ENCODE peak calls at places on chromosomes 4 and X, in four cellular contexts. One of them, this sample, is unnamed.

GRCh38 chrX:131366387-131366786 is 77.3 kb upstream of the IGSF1 start:
- DNase-seq in lung microvascular endothelial cell: no peak
- DNase-seq in H1: no peak
- DNase-seq in Calu3: no peak
- DNase-seq in this sample: no peak

GRCh38 chrX:31656013-31656412 is 584.2 kb upstream of the FTHL17 start:
- DNase-seq in lung microvascular endothelial cell: peak; percentile 4
- DNase-seq in H1: no peak
- DNase-seq in Calu3: no peak
- DNase-seq in this sample: no peak

GRCh38 chr4:32133141-32133540 is 1413.0 kb downstream of the PCDH7 start:
- DNase-seq in lung microvascular endothelial cell: no peak
- DNase-seq in H1: no peak
- DNase-seq in Calu3: no peak
- DNase-seq in this sample: no peak

GRCh38 chr4:82372874-82373815 is 646 bp downstream of the HNRNPD start:
- DNase-seq in lung microvascular endothelial cell: peak; percentile 74
- DNase-seq in H1: peak; percentile 65
- DNase-seq in Calu3: peak; percentile 85
- DNase-seq in this sample: peak; percentile 92

GRCh38 chrX:100381613-100382012 is 28.5 kb downstream of the PCDH19 start:
- DNase-seq in lung microvascular endothelial cell: no peak
- DNase-seq in H1: no peak
- DNase-seq in Calu3: no peak
- DNase-seq in this sample: no peak

GRCh38 chr4:74975082-74975481 is 42.2 kb downstream of the PARM1 start:
- DNase-seq in lung microvascular endothelial cell: no peak
- DNase-seq in H1: no peak
- DNase-seq in Calu3: no peak
- DNase-seq in this sample: no peak

GRCh38 chrX:44997282-44997813 is 124.4 kb downstream of the KDM6A start:
- DNase-seq in lung microvascular endothelial cell: no peak
- DNase-seq in H1: no peak
- DNase-seq in Calu3: no peak
- DNase-seq in this sample: no peak

GRCh38 chr4:151862766-151863165 is 102.0 kb upstream of the GATB start:
- DNase-seq in lung microvascular endothelial cell: no peak
- DNase-seq in H1: no peak
- DNase-seq in Calu3: no peak
- DNase-seq in this sample: no peak

GRCh38 chr4:21410372-21410771 is 538.2 kb downstream of the KCNIP4 start:
- DNase-seq in lung microvascular endothelial cell: no peak
- DNase-seq in H1: no peak
- DNase-seq in Calu3: no peak
- DNase-seq in this sample: no peak

GRCh38 chr4:77578145-77578544 is 27.5 kb upstream of the CXCL13 start:
- DNase-seq in lung microvascular endothelial cell: no peak
- DNase-seq in H1: no peak
- DNase-seq in Calu3: no peak
- DNase-seq in this sample: no peak

GRCh38 chrX:53308836-53309235 is 27.5 kb upstream of the IQSEC2 start:
- DNase-seq in lung microvascular endothelial cell: no peak
- DNase-seq in H1: no peak
- DNase-seq in Calu3: no peak
- DNase-seq in this sample: no peak

GRCh38 chr4:122855491-122855890 is 28.9 kb downstream of the FGF2 start:
- DNase-seq in lung microvascular endothelial cell: peak; percentile 62
- DNase-seq in H1: no peak
- DNase-seq in Calu3: no peak
- DNase-seq in this sample: no peak

GRCh38 chrX:68692651-68693050 is 45.2 kb downstream of the STARD8 start:
- DNase-seq in lung microvascular endothelial cell: peak; percentile 42
- DNase-seq in H1: no peak
- DNase-seq in Calu3: no peak
- DNase-seq in this sample: no peak